ENCODE peak calls at places on chromosome 4, in eight cellular contexts. E is fibroblast of lung, J is choroid plexus epithelial cell, C is type B pancreatic cell, B is OCI-LY7, S is astrocyte of the spinal cord, U is dorsolateral prefrontal cortex, I is lower lobe of right lung. M is an unnamed sample.

GRCh38 chr4:76585897-76586360 is 150.9 kb downstream of the SHROOM3 start:
- DNase-seq in E (no peak), J (peak), C (peak), B (no peak), S (peak), U (peak), I (peak), M (no peak)

GRCh38 chr4:80948161-80948560 is 82.3 kb upstream of the BMP3 start:
- DNase-seq in E (peak), J (no peak), C (no peak), B (no peak), S (no peak), U (no peak), I (no peak), M (no peak)

GRCh38 chr4:14445882-14446281 is 556.4 kb upstream of the CPEB2 start:
- DNase-seq in E (peak), J (no peak), C (no peak), B (no peak), S (peak), U (no peak), I (no peak), M (no peak)

GRCh38 chr4:2741626-2742025 is 14.5 kb downstream of the TNIP2 start:
- DNase-seq in E (no peak), J (peak), C (no peak), B (no peak), S (peak), U (no peak), I (peak), M (no peak)

GRCh38 chr4:140243345-140243753 is 89.4 kb upstream of the MAML3 start:
- DNase-seq in E (no peak), J (no peak), C (no peak), B (peak), S (no peak), U (no peak), I (peak), M (no peak)

GRCh38 chr4:15963001-15963451 is at the start of gene FGFBP2:
- DNase-seq in E (peak), J (peak), C (no peak), B (peak), S (peak), U (no peak), I (peak), M (peak)

GRCh38 chr4:183185018-183185417 is 86.0 kb downstream of the WWC2 start:
- DNase-seq in E (no peak), J (peak), C (no peak), B (no peak), S (no peak), U (no peak), I (no peak), M (no peak)

GRCh38 chr4:184273166-184274147 is 55.8 kb upstream of the ENPP6 start:
- DNase-seq in E (no peak), J (no peak), C (no peak), B (no peak), S (no peak), U (no peak), I (no peak), M (no peak)

GRCh38 chr4:15690020-15690809 is 8.6 kb downstream of the FAM200B start:
- DNase-seq in E (peak), J (peak), C (no peak), B (no peak), S (peak), U (no peak), I (no peak), M (no peak)

GRCh38 chr4:182293836-182294235 is 50.6 kb downstream of the TENM3 start:
- DNase-seq in E (no peak), J (no peak), C (no peak), B (no peak), S (no peak), U (no peak), I (no peak), M (no peak)

GRCh38 chr4:72971572-72971971 is 97.9 kb downstream of the COX18 start:
- DNase-seq in E (peak), J (peak), C (no peak), B (no peak), S (peak), U (no peak), I (no peak), M (no peak)

GRCh38 chr4:13331827-13332226 is 152.3 kb downstream of the RAB28 start:
- DNase-seq in E (no peak), J (no peak), C (no peak), B (no peak), S (no peak), U (no peak), I (no peak), M (no peak)

GRCh38 chr4:159010563-159011260 is 92.2 kb upstream of the RAPGEF2 start:
- DNase-seq in E (peak), J (peak), C (no peak), B (no peak), S (peak), U (peak), I (peak), M (no peak)

GRCh38 chr4:168797176-168797575 is 212.9 kb downstream of the CBR4 start:
- DNase-seq in E (peak), J (peak), C (no peak), B (no peak), S (peak), U (no peak), I (no peak), M (no peak)

GRCh38 chr4:22301253-22301652 is 214.6 kb downstream of the ADGRA3 start:
- DNase-seq in E (no peak), J (no peak), C (no peak), B (no peak), S (no peak), U (no peak), I (no peak), M (no peak)

GRCh38 chr4:173651651-173652282 is 121.7 kb upstream of the HAND2 start:
- DNase-seq in E (no peak), J (no peak), C (no peak), B (no peak), S (no peak), U (no peak), I (no peak), M (no peak)

GRCh38 chr4:94934864-94935263 is 177.1 kb downstream of the BMPR1B start:
- DNase-seq in E (peak), J (peak), C (no peak), B (no peak), S (peak), U (no peak), I (no peak), M (no peak)

GRCh38 chr4:2933566-2934076 is 29.6 kb downstream of the NOP14 start:
- DNase-seq in E (no peak), J (no peak), C (no peak), B (no peak), S (no peak), U (no peak), I (no peak), M (no peak)

DNA sequence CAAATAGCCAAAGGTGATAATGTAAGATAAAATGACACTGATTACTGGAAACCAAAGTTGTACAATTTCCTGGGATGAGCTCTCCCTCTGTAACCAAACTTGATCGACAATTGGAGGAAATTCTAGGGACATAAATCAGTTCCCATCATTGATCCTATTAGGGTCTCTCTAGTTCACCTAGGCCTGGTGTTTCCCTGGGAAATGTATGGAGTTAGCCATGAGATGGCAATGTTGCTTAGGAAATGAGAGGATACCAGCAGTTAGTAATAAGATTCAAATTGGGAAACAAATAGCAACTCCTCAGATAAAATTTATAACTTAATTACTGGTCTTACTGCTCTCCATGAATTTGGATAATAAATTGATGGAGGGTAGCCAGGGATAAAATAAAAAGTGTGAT is 52.2 kb downstream of the SPATA18 start:
- DNase-seq in E (peak), J (peak), C (no peak), B (no peak), S (no peak), U (no peak), I (no peak), M (no peak)
- TF ChIP-seq CTCF in E (peak), J (peak), C (peak), B (peak), S (peak), U (peak), I (no peak), M (peak)

GRCh38 chr4:83905952-83906351 is 370.0 kb downstream of the GPAT3 start:
- DNase-seq in E (no peak), J (no peak), C (no peak), B (peak), S (no peak), U (no peak), I (no peak), M (no peak)
- TF ChIP-seq CTCF in E (no peak), J (peak), C (peak), B (peak), S (peak), U (no peak), I (no peak), M (peak)

DNA sequence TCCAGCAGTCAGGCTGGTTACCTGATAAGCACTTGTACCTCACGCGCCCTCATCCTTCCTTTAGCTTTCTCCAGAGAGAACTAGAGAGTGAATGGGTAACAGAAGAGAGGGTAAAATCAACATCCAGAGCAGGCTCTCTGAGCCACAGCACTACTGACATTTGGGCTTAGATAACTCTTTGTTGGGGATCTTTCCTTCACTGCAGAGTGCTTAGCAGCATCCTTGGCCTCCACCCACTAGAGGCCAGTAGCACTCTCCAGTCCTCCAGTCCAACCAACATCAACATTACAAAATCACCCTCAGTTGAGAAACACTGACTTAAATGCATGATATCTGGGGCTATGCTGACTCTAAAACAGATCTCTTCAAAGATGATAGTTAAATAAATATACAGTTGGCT is 220.7 kb downstream of the TACR3 start:
- DNase-seq in E (peak), J (peak), C (no peak), B (no peak), S (no peak), U (no peak), I (no peak), M (no peak)
- TF ChIP-seq CTCF in E (peak), J (no peak), C (no peak), B (peak), S (no peak), U (no peak), I (no peak), M (no peak)

GRCh38 chr4:69896530-69897116 is 34.2 kb upstream of the CSN1S1 start:
- DNase-seq in E (peak), J (peak), C (no peak), B (no peak), S (peak), U (no peak), I (no peak), M (no peak)
- TF ChIP-seq CTCF in E (peak), J (peak), C (peak), B (peak), S (peak), U (peak), I (peak), M (peak)

GRCh38 chr4:67292045-67292444 is 253.3 kb downstream of the CENPC start:
- DNase-seq in E (no peak), J (no peak), C (no peak), B (no peak), S (no peak), U (no peak), I (no peak), M (no peak)

GRCh38 chr4:67286724-67287123 is 258.6 kb downstream of the CENPC start:
- DNase-seq in E (no peak), J (no peak), C (no peak), B (no peak), S (no peak), U (no peak), I (no peak), M (no peak)

GRCh38 chr4:67291639-67292038 is 253.7 kb downstream of the CENPC start:
- DNase-seq in E (no peak), J (no peak), C (no peak), B (no peak), S (no peak), U (no peak), I (no peak), M (no peak)

GRCh38 chr4:67292649-67293048 is 252.7 kb downstream of the CENPC start:
- DNase-seq in E (no peak), J (no peak), C (no peak), B (no peak), S (no peak), U (no peak), I (no peak), M (no peak)

GRCh38 chr4:67288964-67289363 is 256.3 kb downstream of the CENPC start:
- DNase-seq in E (no peak), J (peak), C (no peak), B (peak), S (peak), U (no peak), I (no peak), M (peak)
- TF ChIP-seq CTCF in E (no peak), J (peak), C (peak), B (peak), S (peak), U (no peak), I (no peak), M (peak)

GRCh38 chr4:153122855-153123254 is 81.4 kb upstream of the TRIM2 start:
- DNase-seq in E (no peak), J (no peak), C (no peak), B (no peak), S (no peak), U (no peak), I (no peak), M (no peak)

GRCh38 chr4:153131478-153132069 is 72.7 kb upstream of the TRIM2 start:
- DNase-seq in E (peak), J (peak), C (no peak), B (no peak), S (no peak), U (peak), I (no peak), M (no peak)

GRCh38 chr4:153126137-153126536 is 78.1 kb upstream of the TRIM2 start:
- DNase-seq in E (no peak), J (no peak), C (no peak), B (no peak), S (no peak), U (no peak), I (no peak), M (no peak)

DNA sequence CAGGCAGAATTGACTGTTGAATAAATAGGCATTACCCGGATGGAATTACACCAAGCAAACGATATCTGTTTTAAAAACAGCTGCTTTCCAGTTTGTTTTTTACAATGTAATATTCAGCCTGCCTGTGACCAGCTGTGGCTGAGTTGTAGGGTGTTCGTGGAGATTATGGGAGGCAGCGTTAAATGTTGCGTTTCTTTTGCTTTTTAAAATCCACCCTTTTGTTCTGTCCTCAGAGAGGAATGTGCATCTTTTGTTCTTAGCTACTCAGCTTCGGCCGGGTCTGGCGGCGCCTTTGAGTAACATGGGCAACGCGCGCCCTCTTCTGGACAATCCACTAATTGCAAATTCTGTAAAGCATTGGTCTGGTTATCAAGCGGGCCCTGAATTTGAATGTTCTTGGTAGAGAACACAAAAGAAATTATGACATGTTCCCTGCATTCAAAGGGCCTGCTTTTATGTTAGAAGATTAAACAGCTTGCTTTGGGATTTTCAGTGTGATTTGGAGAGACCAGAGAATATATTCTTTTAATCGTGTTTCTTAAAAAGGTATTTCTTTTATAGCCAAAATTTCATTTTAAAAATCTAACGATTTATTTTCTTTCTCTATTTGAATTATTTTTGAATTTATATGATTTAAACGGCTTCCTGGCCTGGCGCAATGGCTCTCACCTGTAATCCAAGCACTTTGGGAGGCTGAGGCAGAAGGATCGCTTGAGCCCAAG is 76.3 kb upstream of the TRIM2 start:
- DNase-seq in E (peak), J (peak), C (peak), B (peak), S (peak), U (peak), I (peak), M (no peak)
- TF ChIP-seq CTCF in E (peak), J (peak), C (peak), B (peak), S (peak), U (peak), I (peak), M (peak)

M was measured in D721Med.